ENCODE peak calls at places on chromosomes 1 and 21, in four cellular contexts. A is SK-N-SH, V is K562, B is HepG2. H is an unnamed sample.
A peak's percentile ranks its signal among the peaks of the same experiment; 100 is the strongest.

GRCh38 chr1:161307230-161307768 is 2.5 kb downstream of the MPZ start:
- DNase-seq in B (peak; percentile 54), A (no peak), V (peak; percentile 88), H (no peak)

GRCh38 chr21:33954395-33954794 is 38.8 kb upstream of the ATP5PO start:
- DNase-seq in B (no peak), A (no peak), V (no peak), H (no peak)

GRCh38 chr1:161835963-161836362 is 69.8 kb downstream of the ATF6 start:
- DNase-seq in V (no peak), B (no peak), A (no peak), H (no peak)

GRCh38 chr1:27935721-27936120 is 921 bp downstream of the SMPDL3B start:
- DNase-seq in V (no peak), B (no peak), A (no peak), H (no peak)

GRCh38 chr1:207702317-207702716 is 49.5 kb upstream of the CD46 start:
- DNase-seq in V (no peak), B (no peak), A (no peak), H (no peak)

GRCh38 chr21:45329261-45330074 is 41.8 kb upstream of the POFUT2 start:
- DNase-seq in V (no peak), B (no peak), A (no peak), H (no peak)

GRCh38 chr1:91650764-91651163 is 150.1 kb downstream of the CDC7 start:
- DNase-seq in A (no peak), B (no peak), V (peak; percentile 47), H (no peak)

GRCh38 chr1:6624712-6625578 is at the start of gene THAP3:
- DNase-seq in V (peak; percentile 93), B (peak; percentile 73), A (peak; percentile 98), H (peak; percentile 64)

GRCh38 chr1:117671781-117672501 is 66.1 kb downstream of the TENT5C start:
- DNase-seq in B (peak; percentile 46), V (peak; percentile 82), A (no peak), H (no peak)

GRCh38 chr1:19014765-19015164 is 58.3 kb upstream of the IFFO2 start:
- DNase-seq in B (no peak), A (no peak), V (no peak), H (no peak)

GRCh38 chr21:42858185-42858847 is 21.0 kb downstream of the WDR4 start:
- DNase-seq in A (no peak), B (no peak), V (no peak), H (no peak)

GRCh38 chr21:29258626-29259335 is 39.9 kb upstream of the BACH1 start:
- DNase-seq in B (peak; percentile 20), V (no peak), A (no peak), H (no peak)

GRCh38 chr1:150576367-150576711 is 3.1 kb downstream of the MCL1 start:
- DNase-seq in B (no peak), V (no peak), A (no peak), H (no peak)

GRCh38 chr1:67674260-67675011 is 10.6 kb upstream of the GADD45A start:
- DNase-seq in V (no peak), B (no peak), A (peak; percentile 75), H (no peak)

GRCh38 chr1:53771648-53772047 is 32.7 kb upstream of the GLIS1 start:
- DNase-seq in V (no peak), B (no peak), A (no peak), H (no peak)

GRCh38 chr1:158830074-158830677 is 975 bp upstream of the MNDA start:
- DNase-seq in B (no peak), A (no peak), V (no peak), H (peak; percentile 45)

GRCh38 chr1:197342044-197342565 is 74.1 kb downstream of the CRB1 start:
- DNase-seq in V (no peak), B (no peak), A (no peak), H (no peak)

GRCh38 chr21:44850208-44850800 is 23.2 kb downstream of the PTTG1IP start:
- DNase-seq in V (no peak), B (no peak), A (no peak), H (no peak)

GRCh38 chr1:54070549-54070915 is 17.1 kb downstream of the TCEANC2 start:
- DNase-seq in A (no peak), V (no peak), B (peak; percentile 52), H (no peak)

GRCh38 chr1:43439121-43439581 is 14.6 kb downstream of the HYI start:
- DNase-seq in V (no peak), B (no peak), A (no peak), H (no peak)

GRCh38 chr1:110798691-110799256 is 74.2 kb upstream of the CD53 start:
- DNase-seq in A (no peak), V (no peak), B (no peak), H (no peak)

GRCh38 chr1:147794570-147794969 is 34.2 kb upstream of the GJA5 start:
- DNase-seq in A (no peak), V (no peak), B (no peak), H (no peak)

GRCh38 chr1:230766318-230766717 is 19.1 kb downstream of the CAPN9 start:
- DNase-seq in A (no peak), B (no peak), V (no peak), H (no peak)

GRCh38 chr1:235614442-235614954 is 35.1 kb downstream of the GNG4 start:
- DNase-seq in V (no peak), B (peak; percentile 80), A (no peak), H (no peak)

GRCh38 chr1:201191723-201192477 is 1.3 kb downstream of the IGFN1 start:
- DNase-seq in V (peak; percentile 29), A (no peak), B (no peak), H (no peak)

GRCh38 chr1:6069573-6069972 is 23.9 kb downstream of the KCNAB2 start:
- DNase-seq in B (no peak), V (no peak), A (no peak), H (no peak)

GRCh38 chr1:167926486-167926997 is 9.9 kb upstream of the DCAF6 start:
- DNase-seq in V (peak; percentile 88), B (peak; percentile 79), A (peak; percentile 12), H (no peak)

GRCh38 chr1:178986204-178986603 is 39.5 kb upstream of the FAM20B start:
- DNase-seq in B (no peak), A (no peak), V (no peak), H (no peak)

GRCh38 chr1:30045304-30046090 is 677.9 kb downstream of the MATN1 start:
- DNase-seq in B (no peak), A (no peak), V (no peak), H (no peak)

GRCh38 chr1:239913141-239913585 is 178.5 kb upstream of the FMN2 start:
- DNase-seq in V (no peak), A (no peak), B (no peak), H (no peak)

GRCh38 chr1:239912471-239912870 is 179.2 kb upstream of the FMN2 start:
- DNase-seq in A (no peak), B (no peak), V (no peak), H (no peak)

GRCh38 chr1:239914827-239915231 is 176.9 kb upstream of the FMN2 start:
- DNase-seq in V (no peak), A (no peak), B (no peak), H (no peak)

GRCh38 chr1:239906394-239906793 is 185.3 kb upstream of the FMN2 start:
- DNase-seq in B (no peak), V (no peak), A (no peak), H (no peak)

GRCh38 chr1:239909894-239910293 is 181.8 kb upstream of the FMN2 start:
- DNase-seq in A (no peak), V (no peak), B (no peak), H (no peak)
- TF ChIP-seq SMC3 in A (no peak), V (no peak), B (no peak), H (no peak)

DNA sequence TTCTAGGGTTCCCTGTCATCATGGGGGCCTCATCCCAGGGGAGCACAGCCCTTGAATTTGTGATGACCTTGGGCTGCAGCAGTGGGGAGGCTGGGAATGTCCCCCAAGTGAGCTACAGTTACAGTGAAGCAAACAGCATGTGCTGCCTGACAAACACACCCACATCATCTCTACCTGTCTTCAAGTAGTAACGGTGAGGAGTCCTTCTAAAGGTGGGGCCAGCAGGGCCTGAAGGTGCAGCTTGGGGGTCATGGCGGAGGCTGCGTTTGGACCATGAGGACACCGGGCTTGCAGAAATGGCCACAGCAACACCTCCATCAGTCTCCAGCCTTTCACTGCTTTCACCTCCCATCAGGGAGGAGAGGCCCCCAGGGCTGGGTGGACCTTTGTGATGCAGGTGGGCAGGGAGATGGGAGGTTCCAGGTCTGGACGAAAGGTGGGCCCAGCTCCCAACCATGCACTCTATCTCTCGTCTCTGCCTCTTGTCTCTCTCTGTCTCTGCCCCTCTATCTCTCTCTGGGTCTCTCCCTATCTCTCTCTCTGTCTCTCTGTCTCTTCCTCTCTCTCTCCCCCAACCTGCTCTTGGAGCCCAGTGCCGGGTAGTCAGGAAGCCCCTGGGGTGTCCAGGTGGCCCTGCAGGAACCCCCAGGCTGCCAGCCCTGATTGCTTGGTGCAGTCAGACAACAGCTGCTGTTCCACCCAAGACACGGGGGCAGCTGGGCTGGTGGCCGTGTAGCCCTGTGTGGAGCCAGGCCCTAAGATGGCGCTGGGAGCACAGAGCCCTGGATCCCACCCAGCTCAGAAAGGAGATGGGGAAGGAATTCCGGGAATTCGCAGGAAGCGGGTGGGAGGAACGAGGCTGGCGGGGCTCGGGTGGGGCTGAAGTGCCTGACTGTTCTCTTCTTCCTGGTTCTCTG is 55.5 kb downstream of the WNT9A start:
- DNase-seq in V (no peak), B (no peak), A (peak; percentile 20), H (no peak)
- TF ChIP-seq TAF1 in V (no peak), B (no peak), A (no peak), H (no peak)

GRCh38 chr1:151916959-151917358 is 7.6 kb upstream of the THEM4 start:
- DNase-seq in B (no peak), A (no peak), V (no peak), H (no peak)
- TF ChIP-seq SMC3 in B (no peak), A (no peak), V (no peak), H (no peak)

GRCh38 chr1:219350621-219351020 is 176.9 kb downstream of the LYPLAL1 start:
- DNase-seq in B (no peak), V (no peak), A (no peak), H (no peak)
- TF ChIP-seq TAF1 in B (no peak), V (no peak), A (no peak), H (no peak)

DNA sequence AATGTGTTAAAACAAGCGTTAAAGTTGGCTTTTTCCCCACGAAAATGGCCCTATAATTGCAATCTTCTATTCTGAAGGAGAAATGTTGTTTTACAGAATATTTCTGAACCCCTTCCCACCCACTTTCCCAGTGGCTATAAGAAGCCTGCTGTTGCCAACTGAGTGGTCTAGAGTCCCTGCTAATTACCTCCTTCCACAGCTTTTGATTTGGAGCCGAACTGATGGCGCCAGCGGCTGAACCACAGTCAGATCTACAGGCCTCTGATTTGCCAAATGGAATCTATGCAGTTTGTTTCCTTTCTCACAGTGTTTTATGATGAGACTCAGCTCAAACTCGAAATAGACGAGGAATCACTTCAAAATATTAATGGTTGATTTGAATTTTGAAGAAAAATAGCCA is 76.0 kb upstream of the C1orf105 start:
- DNase-seq in V (no peak), B (no peak), A (no peak), H (no peak)
- TF ChIP-seq SMC3 in V (no peak), B (no peak), A (no peak), H (no peak)

H was measured in GM12878.